ENCODE peak calls at places on chromosomes 13 and 19, in eight cellular contexts. E is heart left ventricle, F is SHP77, G is heart right ventricle, A is astrocyte, P is activated T-helper 1 cell treated with Interleukin-2 at 50 U/mL for 16 hours, Z is T-helper 1 cell, X is anterior cingulate cortex. N is an unnamed sample.

GRCh38 chr13:31767175-31767900 is 28.0 kb downstream of the RXFP2 start:
- DNase-seq in G (no peak), P (no peak), X (no peak), Z (no peak), A (peak), E (no peak), F (no peak), N (no peak)

GRCh38 chr19:22806418-22806817 is 22.5 kb upstream of the ZNF99 start:
- DNase-seq in X (no peak), F (no peak), P (no peak), Z (no peak), A (no peak), E (no peak), G (no peak), N (no peak)

GRCh38 chr19:40716031-40716654 is 543 bp downstream of the COQ8B start:
- DNase-seq in G (no peak), F (no peak), X (no peak), E (peak), Z (peak), A (no peak), P (peak), N (no peak)

GRCh38 chr13:95432141-95432540 is 120.4 kb upstream of the CLDN10 start:
- DNase-seq in G (no peak), X (no peak), F (no peak), A (no peak), P (no peak), E (no peak), Z (no peak), N (no peak)

GRCh38 chr13:27004389-27004788 is 167.2 kb downstream of the USP12 start:
- DNase-seq in P (no peak), X (no peak), A (no peak), Z (no peak), E (no peak), G (no peak), F (no peak), N (no peak)

GRCh38 chr13:40189885-40190655 is 476.4 kb downstream of the FOXO1 start:
- DNase-seq in X (peak), P (no peak), G (no peak), F (no peak), Z (no peak), A (no peak), E (no peak), N (no peak)

GRCh38 chr13:113856716-113857065 is 7.2 kb downstream of the GAS6 start:
- DNase-seq in Z (no peak), F (peak), E (peak), P (no peak), G (no peak), X (no peak), A (peak), N (peak)

GRCh38 chr19:49453757-49454248 is 778 bp downstream of the ALDH16A1 start:
- DNase-seq in E (no peak), X (no peak), G (no peak), F (no peak), P (no peak), Z (no peak), A (no peak), N (no peak)

GRCh38 chr19:1425102-1425842 is 12.9 kb upstream of the RPS15 start:
- DNase-seq in F (no peak), X (no peak), Z (no peak), A (no peak), P (no peak), G (no peak), E (no peak), N (no peak)

GRCh38 chr19:3618144-3618810 is 8.3 kb downstream of the CACTIN start:
- DNase-seq in A (no peak), X (peak), P (peak), Z (peak), G (peak), F (no peak), E (peak), N (peak)

GRCh38 chr19:35040826-35041547 is 534 bp upstream of the HPN start:
- DNase-seq in P (no peak), F (no peak), G (peak), E (peak), Z (no peak), X (peak), A (no peak), N (peak)

GRCh38 chr19:29105629-29106352 is 107.2 kb downstream of the UQCRFS1 start:
- DNase-seq in A (no peak), F (no peak), Z (no peak), P (no peak), G (no peak), X (no peak), E (no peak), N (no peak)

GRCh38 chr13:31890946-31891345 is 140.6 kb upstream of the FRY start:
- DNase-seq in A (no peak), Z (no peak), P (no peak), G (no peak), F (no peak), X (no peak), E (no peak), N (no peak)

GRCh38 chr13:39189778-39190177 is 151.5 kb downstream of the NHLRC3 start:
- DNase-seq in A (no peak), P (no peak), Z (no peak), G (no peak), X (no peak), F (no peak), E (no peak), N (no peak)

GRCh38 chr19:3556978-3557460 is 367 bp downstream of the MFSD12 start:
- DNase-seq in F (no peak), A (peak), E (no peak), X (no peak), P (peak), G (no peak), Z (peak), N (peak)

GRCh38 chr13:40114305-40114896 is 458.9 kb downstream of the COG6 start:
- DNase-seq in A (no peak), G (no peak), X (no peak), P (no peak), Z (no peak), E (no peak), F (no peak), N (no peak)

GRCh38 chr13:73073050-73073449 is 14.2 kb downstream of the KLF5 start:
- DNase-seq in Z (no peak), A (no peak), X (no peak), G (no peak), P (no peak), F (no peak), E (no peak), N (peak)

GRCh38 chr19:45182758-45183157 is 4.2 kb downstream of the BLOC1S3 start:
- DNase-seq in A (no peak), E (no peak), Z (no peak), G (no peak), F (no peak), P (no peak), X (no peak), N (peak)

GRCh38 chr13:51764184-51765141 is 39.5 kb downstream of the DHRS12 start:
- DNase-seq in G (peak), E (peak), A (peak), F (peak), X (peak), P (no peak), Z (peak), N (peak)

GRCh38 chr13:106756446-106756845 is 188.5 kb upstream of the ARGLU1 start:
- DNase-seq in P (no peak), F (no peak), E (peak), Z (no peak), A (no peak), G (peak), X (no peak), N (no peak)

GRCh38 chr19:30784850-30785459 is 412.8 kb downstream of the ZNF536 start:
- DNase-seq in Z (peak), P (peak), E (peak), G (peak), X (peak), F (peak), A (no peak), N (peak)

GRCh38 chr19:6997679-6998445 is 23.4 kb downstream of the MBD3L2B start:
- DNase-seq in A (no peak), G (no peak), E (no peak), F (no peak), P (no peak), X (no peak), Z (no peak), N (no peak)

GRCh38 chr13:84672616-84673015 is 790.3 kb upstream of the SLITRK1 start:
- DNase-seq in A (no peak), X (no peak), E (no peak), P (no peak), G (no peak), F (peak), Z (no peak), N (no peak)

GRCh38 chr13:97359181-97360057 is 74.5 kb upstream of the RAP2A start:
- DNase-seq in A (peak), P (no peak), Z (peak), X (no peak), E (peak), F (peak), G (no peak), N (peak)

GRCh38 chr19:46537136-46538097 is 41.8 kb upstream of the PNMA8B start:
- DNase-seq in X (peak), P (peak), A (no peak), F (no peak), E (peak), G (peak), Z (peak), N (peak)

GRCh38 chr19:52369463-52370340 is at the start of gene ZNF880:
- DNase-seq in P (peak), X (peak), E (peak), Z (peak), G (peak), F (peak), A (peak), N (peak)

GRCh38 chr19:33134571-33135041 is 2.7 kb downstream of the WDR88 start:
- DNase-seq in E (no peak), Z (peak), A (no peak), X (no peak), P (peak), G (no peak), F (no peak), N (no peak)

GRCh38 chr13:51739403-51740112 is 64.4 kb downstream of the DHRS12 start:
- DNase-seq in X (no peak), F (no peak), E (no peak), A (no peak), Z (no peak), P (no peak), G (no peak), N (no peak)

GRCh38 chr13:110617326-110618072 is 2.2 kb downstream of the NAXD start:
- DNase-seq in X (no peak), A (peak), Z (no peak), G (no peak), P (no peak), E (no peak), F (no peak), N (peak)

GRCh38 chr13:27775943-27776342 is 16.3 kb upstream of the GSX1 start:
- DNase-seq in P (no peak), Z (no peak), F (no peak), X (no peak), G (no peak), A (no peak), E (no peak), N (no peak)

GRCh38 chr13:51003642-51004041 is 94.1 kb downstream of the RNASEH2B start:
- DNase-seq in P (no peak), X (no peak), Z (no peak), E (no peak), G (no peak), F (no peak), A (no peak), N (peak)

N was measured in colonic mucosa.